ENCODE peak calls at places on chromosome 14, in six cellular contexts. O is GM12892, I is H1, P is HepG2, U is K562, J is GM12878. Y is an unnamed sample.

GRCh38 chr14:51304428-51304827 is 64.4 kb downstream of the TMX1 start:
- DNase-seq in I (no peak), P (no peak), J (no peak), O (no peak), U (no peak), Y (no peak)

GRCh38 chr14:57391609-57392195 is 1.3 kb downstream of the NAA30 start:
- DNase-seq in U (peak), O (no peak), J (no peak), P (no peak), I (no peak), Y (no peak)

GRCh38 chr14:41868396-41868795 is 261.7 kb downstream of the LRFN5 start:
- DNase-seq in U (no peak), O (no peak), J (no peak), P (no peak), I (no peak), Y (no peak)

GRCh38 chr14:32560213-32560857 is 231.2 kb downstream of the AKAP6 start:
- DNase-seq in O (no peak), U (peak), J (no peak), P (peak), I (peak), Y (peak)

GRCh38 chr14:91255026-91255695 is 10.7 kb upstream of the GPR68 start:
- DNase-seq in J (no peak), U (no peak), I (no peak), P (no peak), O (no peak), Y (no peak)

GRCh38 chr14:76376878-76377523 is 1.1 kb downstream of the ESRRB start:
- DNase-seq in J (no peak), O (no peak), P (no peak), I (no peak), U (no peak), Y (no peak)

GRCh38 chr14:102363182-102363952 is 626 bp downstream of the TECPR2 start:
- DNase-seq in J (no peak), O (peak), I (no peak), P (no peak), U (peak), Y (no peak)

GRCh38 chr14:97395068-97395467 is 597.9 kb downstream of the VRK1 start:
- DNase-seq in J (no peak), O (no peak), I (no peak), U (no peak), P (no peak), Y (no peak)

GRCh38 chr14:51806624-51807023 is 53.8 kb upstream of the GNG2 start:
- DNase-seq in P (no peak), I (no peak), U (no peak), J (no peak), O (no peak), Y (no peak)

GRCh38 chr14:67358914-67359313 is 690 bp downstream of the ATP6V1D start:
- DNase-seq in O (no peak), U (no peak), J (no peak), I (peak), P (no peak), Y (no peak)

GRCh38 chr14:31291210-31291609 is 83.6 kb upstream of the HECTD1 start:
- DNase-seq in U (no peak), J (no peak), O (no peak), P (no peak), I (no peak), Y (no peak)

GRCh38 chr14:94867931-94868597 is 98.2 kb upstream of the GSC start:
- DNase-seq in P (no peak), O (no peak), I (no peak), J (no peak), U (no peak), Y (no peak)

GRCh38 chr14:22474730-22475351 is 114.2 kb downstream of the DAD1 start:
- DNase-seq in J (no peak), P (no peak), I (no peak), U (no peak), O (no peak), Y (no peak)

GRCh38 chr14:73977896-73978295 is 27.8 kb downstream of the COQ6 start:
- DNase-seq in I (no peak), J (no peak), P (no peak), U (no peak), O (no peak), Y (no peak)

GRCh38 chr14:103675957-103676356 is 39.3 kb downstream of the XRCC3 start:
- DNase-seq in U (no peak), P (no peak), O (no peak), I (no peak), J (no peak), Y (no peak)

GRCh38 chr14:44846232-44846824 is 115.4 kb downstream of the KLHL28 start:
- DNase-seq in O (no peak), I (no peak), U (peak), P (peak), J (peak), Y (peak)

GRCh38 chr14:48027115-48027514 is 351.7 kb upstream of the MDGA2 start:
- DNase-seq in I (no peak), U (no peak), P (no peak), J (no peak), O (no peak), Y (no peak)

GRCh38 chr14:72745991-72746980 is 147.6 kb downstream of the DPF3 start:
- DNase-seq in J (no peak), I (peak), P (no peak), O (no peak), U (no peak), Y (no peak)

GRCh38 chr14:76909266-76909665 is 83.1 kb downstream of the LRRC74A start:
- DNase-seq in P (no peak), U (no peak), O (no peak), J (no peak), I (no peak), Y (no peak)

GRCh38 chr14:36508418-36509051 is 11.5 kb downstream of the NKX2-1 start:
- DNase-seq in I (peak), J (no peak), O (no peak), U (no peak), P (no peak), Y (no peak)

GRCh38 chr14:56206576-56206975 is 88.4 kb downstream of the PELI2 start:
- DNase-seq in U (no peak), I (no peak), J (no peak), P (no peak), O (no peak), Y (no peak)

GRCh38 chr14:23240661-23241060 is 2.9 kb downstream of the RNF212B start:
- DNase-seq in P (no peak), O (no peak), I (no peak), J (no peak), U (no peak), Y (no peak)

GRCh38 chr14:21185506-21185905 is 29.6 kb upstream of the OR5AU1 start:
- DNase-seq in O (no peak), U (no peak), P (no peak), J (no peak), I (no peak), Y (no peak)

GRCh38 chr14:64763801-64764511 is 59.7 kb downstream of the PLEKHG3 start:
- DNase-seq in U (no peak), J (no peak), I (no peak), P (no peak), O (no peak), Y (no peak)

GRCh38 chr14:93789366-93790130 is 1.3 kb upstream of the PRIMA1 start:
- DNase-seq in I (peak), J (no peak), O (no peak), U (no peak), P (no peak), Y (no peak)

GRCh38 chr14:83342590-83342989 is 1808.9 kb upstream of the SEL1L start:
- DNase-seq in O (no peak), U (no peak), I (no peak), J (no peak), P (no peak), Y (no peak)

GRCh38 chr14:51743588-51744000 is 91.9 kb downstream of the FRMD6 start:
- DNase-seq in O (no peak), U (no peak), J (no peak), I (no peak), P (no peak), Y (no peak)

GRCh38 chr14:31336646-31337045 is 83.7 kb downstream of the HEATR5A start:
- DNase-seq in P (peak), J (no peak), U (no peak), O (no peak), I (no peak), Y (no peak)

GRCh38 chr14:74875941-74876913 is at the start of gene PROX2:
- DNase-seq in I (no peak), O (peak), U (no peak), J (no peak), P (no peak), Y (no peak)

GRCh38 chr14:79540394-79540793 is 670.9 kb downstream of the DIO2 start:
- DNase-seq in J (no peak), P (no peak), U (no peak), O (no peak), I (no peak), Y (no peak)

GRCh38 chr14:99910337-99911268 is 117.4 kb downstream of the EML1 start:
- DNase-seq in O (no peak), P (peak), U (no peak), J (no peak), I (no peak), Y (no peak)

GRCh38 chr14:36054353-36055051 is 122.0 kb downstream of the PTCSC3 start:
- DNase-seq in P (no peak), O (no peak), U (no peak), J (no peak), I (no peak), Y (no peak)

GRCh38 chr14:101963052-101963451 is 1.3 kb upstream of the DYNC1H1 start:
- DNase-seq in P (no peak), U (no peak), J (no peak), I (no peak), O (no peak), Y (no peak)

GRCh38 chr14:101073598-101073965 is 170.1 kb upstream of the RTL1 start:
- DNase-seq in U (no peak), O (no peak), P (no peak), J (no peak), I (no peak), Y (no peak)

GRCh38 chr14:103811189-103811588 is 36.2 kb downstream of the PPP1R13B start:
- DNase-seq in O (no peak), I (no peak), U (no peak), P (no peak), J (no peak), Y (no peak)

DNA sequence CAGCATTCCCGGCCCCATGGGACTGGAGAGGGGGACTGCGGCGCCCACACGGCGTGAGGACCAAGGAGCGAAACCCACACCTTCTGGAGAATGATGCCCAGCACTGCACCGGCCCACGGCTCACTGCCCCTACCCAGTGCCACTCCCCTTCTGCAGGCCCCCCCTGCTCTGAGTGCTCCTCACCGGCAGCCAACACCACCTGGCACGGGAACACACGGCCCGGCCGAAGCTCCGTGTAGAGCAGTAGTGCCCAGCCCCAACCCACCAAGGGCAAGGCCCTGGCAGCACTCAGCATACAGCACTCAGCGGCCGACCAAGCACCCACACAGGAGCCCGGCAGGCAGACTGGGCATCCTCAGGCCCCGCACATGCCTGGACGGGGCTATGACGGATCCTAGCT is 13.4 kb downstream of the BTBD6 start:
- DNase-seq in O (no peak), P (no peak), U (no peak), I (no peak), J (no peak), Y (no peak)
- TF ChIP-seq POLR2A in O (no peak), P (no peak), U (no peak), I (no peak), J (no peak), Y (no peak)

GRCh38 chr14:61308198-61308597 is 13.2 kb upstream of the PRKCH start:
- DNase-seq in J (no peak), P (no peak), U (no peak), O (no peak), I (no peak), Y (no peak)
- TF ChIP-seq TAF1 in J (no peak), P (no peak), U (no peak), O (no peak), I (no peak), Y (no peak)

GRCh38 chr14:69794791-69795190 is 2.2 kb downstream of the SLC10A1 start:
- DNase-seq in J (no peak), U (no peak), P (no peak), O (no peak), I (no peak), Y (no peak)
- TF ChIP-seq POLR2A in J (no peak), U (no peak), P (no peak), O (no peak), I (no peak), Y (no peak)

DNA sequence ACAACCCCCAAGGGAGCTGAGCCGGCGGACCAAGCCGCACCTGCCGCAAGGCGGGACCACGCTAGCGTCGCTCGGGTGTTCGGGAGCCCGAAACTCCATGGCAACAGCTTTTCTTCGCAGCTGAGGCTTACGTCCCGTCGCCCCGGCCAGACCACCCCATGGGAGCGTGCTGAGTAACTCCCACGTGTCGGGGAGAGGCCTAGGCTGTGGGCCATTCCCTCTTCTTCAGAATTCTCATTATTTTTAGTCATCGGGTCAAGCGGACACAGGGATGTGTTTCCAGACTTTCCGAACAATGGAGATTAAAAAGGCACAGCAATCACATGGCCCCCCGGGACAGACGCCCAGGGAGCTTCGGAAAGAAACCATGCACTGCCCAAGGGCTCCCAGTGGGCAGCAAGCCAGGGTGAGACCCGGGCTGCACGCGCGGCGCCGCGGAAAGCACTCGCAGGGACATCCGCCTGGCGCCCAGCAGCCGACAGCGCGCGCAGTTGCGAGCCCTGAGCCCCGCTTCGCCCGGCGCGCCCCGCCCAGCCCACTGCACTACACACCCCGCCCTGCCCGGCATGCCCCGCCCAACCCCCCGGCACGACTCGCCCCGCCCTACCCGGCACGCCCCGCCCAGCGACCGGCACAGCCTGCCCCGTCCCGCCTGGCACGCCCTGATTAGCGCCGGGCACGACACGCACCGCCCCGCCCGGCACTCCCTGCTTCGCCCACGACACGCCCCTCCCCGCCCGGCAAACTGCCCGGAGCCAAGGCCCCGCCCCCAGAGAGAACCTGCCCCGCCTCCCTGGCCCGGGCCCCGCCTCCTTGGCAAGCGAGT is 422 bp upstream of the AK7 start:
- DNase-seq in O (peak), J (peak), P (peak), I (peak), U (peak), Y (peak)
- TF ChIP-seq TAF1 in O (peak), J (no peak), P (peak), I (peak), U (no peak), Y (no peak)

GRCh38 chr14:55051426-55052258 is at the start of gene MAPK1IP1L:
- DNase-seq in I (peak), J (peak), P (peak), U (peak), O (peak), Y (peak)
- TF ChIP-seq POLR2A in I (peak), J (peak), P (peak), U (peak), O (peak), Y (peak)

GRCh38 chr14:105944632-105945610 is 418.5 kb downstream of the TMEM121 start:
- DNase-seq in J (no peak), P (peak), U (peak), O (peak), I (peak), Y (no peak)
- TF ChIP-seq TAF1 in J (no peak), P (no peak), U (no peak), O (no peak), I (no peak), Y (no peak)

Y was measured in GM12891.